ENCODE peak calls at places on chromosomes 4 and X, in ten cellular contexts. L, Z, E, V, U, Q, D, A, O and F are unnamed samples.

GRCh38 chrX:56563231-56564116 is at the start of gene UBQLN2:
- DNase-seq in L (peak; percentile 50), Z (peak; percentile 82), E (peak; percentile 75), V (peak; percentile 83), U (peak; percentile 79), Q (peak; percentile 74), D (peak; percentile 63), A (peak; percentile 64), O (no peak), F (peak; percentile 34)

GRCh38 chr4:38668203-38668602 is 4.2 kb downstream of the KLF3 start:
- DNase-seq in L (no peak), Z (no peak), E (no peak), V (no peak), U (no peak), Q (no peak), D (no peak), A (no peak), O (no peak), F (no peak)

GRCh38 chrX:87664381-87664780 is 146.8 kb downstream of the KLHL4 start:
- DNase-seq in L (no peak), Z (no peak), E (no peak), V (no peak), U (peak; percentile 51), Q (no peak), D (no peak), A (no peak), O (no peak), F (no peak)

GRCh38 chrX:70979136-70979762 is 48.4 kb upstream of the SLC7A3 start:
- DNase-seq in L (no peak), Z (no peak), E (no peak), V (no peak), U (peak; percentile 21), Q (no peak), D (no peak), A (peak; percentile 59), O (no peak), F (no peak)

GRCh38 chrX:54920610-54921426 is at the start of gene TRO:
- DNase-seq in L (peak; percentile 33), Z (no peak), E (no peak), V (peak; percentile 6), U (no peak), Q (no peak), D (no peak), A (peak; percentile 30), O (no peak), F (no peak)

GRCh38 chrX:17464196-17464595 is 89.2 kb downstream of the NHS start:
- DNase-seq in L (no peak), Z (no peak), E (no peak), V (no peak), U (no peak), Q (no peak), D (no peak), A (no peak), O (no peak), F (no peak)

GRCh38 chr4:103198111-103198765 is at the start of gene CENPE:
- DNase-seq in L (peak; percentile 96), Z (peak; percentile 86), E (peak; percentile 85), V (peak; percentile 90), U (peak; percentile 91), Q (peak; percentile 83), D (peak; percentile 74), A (peak; percentile 88), O (peak; percentile 65), F (peak; percentile 81)

GRCh38 chr4:5036239-5036638 is 15.0 kb upstream of the STK32B start:
- DNase-seq in L (no peak), Z (no peak), E (no peak), V (no peak), U (no peak), Q (no peak), D (no peak), A (no peak), O (no peak), F (no peak)

GRCh38 chr4:6492027-6492590 is 19.7 kb upstream of the PPP2R2C start:
- DNase-seq in L (no peak), Z (no peak), E (no peak), V (no peak), U (no peak), Q (no peak), D (no peak), A (no peak), O (no peak), F (no peak)

GRCh38 chr4:52423967-52424366 is 235.1 kb downstream of the USP46 start:
- DNase-seq in L (no peak), Z (no peak), E (no peak), V (no peak), U (no peak), Q (no peak), D (no peak), A (no peak), O (no peak), F (no peak)

GRCh38 chrX:681989-682388 is 51.4 kb downstream of the SHOX start:
- DNase-seq in L (no peak), Z (no peak), E (no peak), V (no peak), U (no peak), Q (no peak), D (no peak), A (no peak), O (no peak), F (no peak)